ENCODE peak calls at places on chromosomes 7 and 10, in nine cellular contexts. One of them, this sample, is unnamed.

GRCh38 chr10:26310361-26310760 is 93.8 kb downstream of the GAD2 start:
- DNase-seq in breast epithelium: no peak
- DNase-seq in HCT116: no peak
- DNase-seq in prostate gland: no peak
- DNase-seq in SK-N-SH: no peak
- DNase-seq in spleen: no peak
- DNase-seq in stomach: no peak
- DNase-seq in suprapubic skin: no peak
- DNase-seq in HepG2: no peak
- DNase-seq in this sample: no peak

GRCh38 chr7:156156734-156157408 is 344.6 kb upstream of the SHH start:
- DNase-seq in HepG2: peak
- DNase-seq in stomach: peak
- DNase-seq in HCT116: peak
- DNase-seq in prostate gland: no peak
- DNase-seq in suprapubic skin: no peak
- DNase-seq in breast epithelium: no peak
- DNase-seq in spleen: no peak
- DNase-seq in SK-N-SH: peak
- DNase-seq in this sample: peak

GRCh38 chr10:52729259-52730104 is 43.1 kb downstream of the MBL2 start:
- DNase-seq in HepG2: peak
- DNase-seq in HCT116: peak
- DNase-seq in stomach: no peak
- DNase-seq in prostate gland: no peak
- DNase-seq in SK-N-SH: peak
- DNase-seq in spleen: no peak
- DNase-seq in suprapubic skin: no peak
- DNase-seq in breast epithelium: no peak
- DNase-seq in this sample: no peak

GRCh38 chr10:12340937-12341336 is 8.4 kb upstream of the CAMK1D start:
- DNase-seq in HepG2: no peak
- DNase-seq in prostate gland: no peak
- DNase-seq in SK-N-SH: no peak
- DNase-seq in spleen: no peak
- DNase-seq in suprapubic skin: no peak
- DNase-seq in breast epithelium: no peak
- DNase-seq in HCT116: no peak
- DNase-seq in stomach: no peak
- DNase-seq in this sample: no peak

GRCh38 chr10:11147723-11148122 is 130.1 kb downstream of the CELF2 start:
- DNase-seq in stomach: peak
- DNase-seq in HepG2: no peak
- DNase-seq in suprapubic skin: no peak
- DNase-seq in SK-N-SH: no peak
- DNase-seq in prostate gland: no peak
- DNase-seq in HCT116: no peak
- DNase-seq in spleen: peak
- DNase-seq in breast epithelium: no peak
- DNase-seq in this sample: no peak

GRCh38 chr10:102504179-102504975 is 605 bp downstream of the SUFU start:
- DNase-seq in SK-N-SH: peak
- DNase-seq in spleen: peak
- DNase-seq in stomach: peak
- DNase-seq in suprapubic skin: peak
- DNase-seq in HepG2: no peak
- DNase-seq in prostate gland: peak
- DNase-seq in breast epithelium: no peak
- DNase-seq in HCT116: no peak
- DNase-seq in this sample: peak

GRCh38 chr10:10320981-10321380 is 696.7 kb upstream of the CELF2 start:
- DNase-seq in breast epithelium: no peak
- DNase-seq in HCT116: no peak
- DNase-seq in prostate gland: no peak
- DNase-seq in spleen: no peak
- DNase-seq in SK-N-SH: no peak
- DNase-seq in HepG2: no peak
- DNase-seq in stomach: no peak
- DNase-seq in suprapubic skin: no peak
- DNase-seq in this sample: no peak

GRCh38 chr7:134920026-134920758 is 66.1 kb upstream of the AGBL3 start:
- DNase-seq in stomach: no peak
- DNase-seq in HepG2: no peak
- DNase-seq in suprapubic skin: no peak
- DNase-seq in HCT116: no peak
- DNase-seq in prostate gland: no peak
- DNase-seq in SK-N-SH: no peak
- DNase-seq in breast epithelium: no peak
- DNase-seq in spleen: no peak
- DNase-seq in this sample: no peak

GRCh38 chr7:35908305-35909223 is 107.7 kb downstream of the SEPTIN7 start:
- DNase-seq in spleen: no peak
- DNase-seq in SK-N-SH: no peak
- DNase-seq in breast epithelium: no peak
- DNase-seq in HCT116: no peak
- DNase-seq in HepG2: no peak
- DNase-seq in suprapubic skin: no peak
- DNase-seq in prostate gland: no peak
- DNase-seq in stomach: no peak
- DNase-seq in this sample: no peak

GRCh38 chr7:33796538-33796937 is 108.8 kb upstream of the BMPER start:
- DNase-seq in prostate gland: no peak
- DNase-seq in SK-N-SH: no peak
- DNase-seq in HepG2: no peak
- DNase-seq in suprapubic skin: no peak
- DNase-seq in HCT116: no peak
- DNase-seq in breast epithelium: no peak
- DNase-seq in spleen: no peak
- DNase-seq in stomach: no peak
- DNase-seq in this sample: no peak

GRCh38 chr7:55241958-55242357 is 123.2 kb upstream of the LANCL2 start:
- DNase-seq in stomach: no peak
- DNase-seq in breast epithelium: no peak
- DNase-seq in SK-N-SH: no peak
- DNase-seq in prostate gland: no peak
- DNase-seq in spleen: no peak
- DNase-seq in suprapubic skin: no peak
- DNase-seq in HepG2: no peak
- DNase-seq in HCT116: no peak
- DNase-seq in this sample: no peak

GRCh38 chr7:11415101-11415500 is 416.9 kb downstream of the THSD7A start:
- DNase-seq in suprapubic skin: no peak
- DNase-seq in HepG2: no peak
- DNase-seq in breast epithelium: no peak
- DNase-seq in SK-N-SH: no peak
- DNase-seq in HCT116: no peak
- DNase-seq in prostate gland: no peak
- DNase-seq in spleen: no peak
- DNase-seq in stomach: no peak
- DNase-seq in this sample: no peak

GRCh38 chr7:11413901-11414300 is 418.1 kb downstream of the THSD7A start:
- DNase-seq in stomach: no peak
- DNase-seq in breast epithelium: no peak
- DNase-seq in HepG2: no peak
- DNase-seq in spleen: no peak
- DNase-seq in SK-N-SH: no peak
- DNase-seq in suprapubic skin: no peak
- DNase-seq in prostate gland: no peak
- DNase-seq in HCT116: no peak
- DNase-seq in this sample: no peak

GRCh38 chr7:11416641-11417040 is 415.4 kb downstream of the THSD7A start:
- DNase-seq in SK-N-SH: no peak
- DNase-seq in prostate gland: no peak
- DNase-seq in breast epithelium: no peak
- DNase-seq in stomach: no peak
- DNase-seq in spleen: no peak
- DNase-seq in HCT116: no peak
- DNase-seq in suprapubic skin: no peak
- DNase-seq in HepG2: no peak
- DNase-seq in this sample: no peak

GRCh38 chr7:11412036-11412435 is 420.0 kb downstream of the THSD7A start:
- DNase-seq in breast epithelium: no peak
- DNase-seq in spleen: no peak
- DNase-seq in stomach: no peak
- DNase-seq in HCT116: no peak
- DNase-seq in HepG2: no peak
- DNase-seq in prostate gland: no peak
- DNase-seq in SK-N-SH: no peak
- DNase-seq in suprapubic skin: no peak
- DNase-seq in this sample: no peak
- TF ChIP-seq CTCF in breast epithelium: no peak
- TF ChIP-seq CTCF in spleen: no peak
- TF ChIP-seq CTCF in stomach: no peak
- TF ChIP-seq CTCF in HCT116: no peak
- TF ChIP-seq CTCF in HepG2: no peak
- TF ChIP-seq CTCF in prostate gland: no peak
- TF ChIP-seq CTCF in SK-N-SH: no peak
- TF ChIP-seq CTCF in suprapubic skin: no peak
- TF ChIP-seq CTCF in this sample: no peak

GRCh38 chr7:41695661-41696322 is 7.1 kb downstream of the INHBA start:
- DNase-seq in suprapubic skin: no peak
- DNase-seq in HCT116: no peak
- DNase-seq in spleen: no peak
- DNase-seq in stomach: no peak
- DNase-seq in breast epithelium: no peak
- DNase-seq in prostate gland: no peak
- DNase-seq in SK-N-SH: no peak
- DNase-seq in HepG2: no peak
- DNase-seq in this sample: no peak
- H3K4me3 ChIP-seq in suprapubic skin: peak
- H3K4me3 ChIP-seq in HCT116: no peak
- H3K4me3 ChIP-seq in spleen: no peak
- H3K4me3 ChIP-seq in stomach: peak
- H3K4me3 ChIP-seq in breast epithelium: peak
- H3K4me3 ChIP-seq in prostate gland: no peak
- H3K4me3 ChIP-seq in SK-N-SH: peak
- H3K4me3 ChIP-seq in HepG2: no peak
- H3K4me3 ChIP-seq in this sample: peak

DNA sequence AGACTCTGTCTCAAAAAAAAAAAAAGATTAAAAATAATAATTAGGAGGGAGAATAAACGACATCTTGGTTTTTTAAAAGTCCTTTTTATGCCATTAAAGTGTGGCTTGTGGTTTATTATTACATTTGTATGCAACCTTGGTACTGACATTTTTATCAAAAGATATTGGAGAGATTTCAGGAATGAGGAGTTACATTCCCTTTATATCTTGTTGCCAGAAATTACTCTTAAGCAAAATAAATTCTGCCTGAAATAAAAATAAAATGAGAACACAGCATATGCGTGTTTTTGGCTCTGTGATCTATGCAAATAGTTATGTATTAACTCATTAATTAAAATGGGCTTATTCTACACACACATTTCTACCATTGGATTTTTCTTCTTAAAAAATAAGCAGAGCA is 202.4 kb downstream of the BICC1 start:
- DNase-seq in breast epithelium: no peak
- DNase-seq in SK-N-SH: no peak
- DNase-seq in spleen: no peak
- DNase-seq in HepG2: no peak
- DNase-seq in suprapubic skin: no peak
- DNase-seq in stomach: no peak
- DNase-seq in HCT116: no peak
- DNase-seq in prostate gland: no peak
- DNase-seq in this sample: no peak
- TF ChIP-seq POLR2AphosphoS5 in breast epithelium: no peak
- TF ChIP-seq POLR2AphosphoS5 in SK-N-SH: no peak
- TF ChIP-seq POLR2AphosphoS5 in spleen: no peak
- TF ChIP-seq POLR2AphosphoS5 in HepG2: no peak
- TF ChIP-seq POLR2AphosphoS5 in suprapubic skin: no peak
- TF ChIP-seq POLR2AphosphoS5 in stomach: no peak
- TF ChIP-seq POLR2AphosphoS5 in HCT116: no peak
- TF ChIP-seq POLR2AphosphoS5 in prostate gland: no peak
- TF ChIP-seq POLR2AphosphoS5 in this sample: no peak

GRCh38 chr10:44702531-44702930 is 208.6 kb upstream of the TMEM72 start:
- DNase-seq in breast epithelium: no peak
- DNase-seq in spleen: no peak
- DNase-seq in prostate gland: no peak
- DNase-seq in stomach: no peak
- DNase-seq in SK-N-SH: no peak
- DNase-seq in HepG2: no peak
- DNase-seq in suprapubic skin: no peak
- DNase-seq in HCT116: no peak
- DNase-seq in this sample: no peak
- TF ChIP-seq CTCF in breast epithelium: no peak
- TF ChIP-seq CTCF in spleen: no peak
- TF ChIP-seq CTCF in prostate gland: no peak
- TF ChIP-seq CTCF in stomach: no peak
- TF ChIP-seq CTCF in SK-N-SH: no peak
- TF ChIP-seq CTCF in HepG2: no peak
- TF ChIP-seq CTCF in suprapubic skin: no peak
- TF ChIP-seq CTCF in HCT116: no peak
- TF ChIP-seq CTCF in this sample: no peak

GRCh38 chr10:34232481-34232880 is 582.6 kb downstream of the PARD3 start:
- DNase-seq in stomach: no peak
- DNase-seq in HCT116: no peak
- DNase-seq in suprapubic skin: no peak
- DNase-seq in breast epithelium: no peak
- DNase-seq in HepG2: peak
- DNase-seq in prostate gland: no peak
- DNase-seq in spleen: no peak
- DNase-seq in SK-N-SH: no peak
- DNase-seq in this sample: no peak

GRCh38 chr10:34229917-34230316 is 585.2 kb downstream of the PARD3 start:
- DNase-seq in stomach: no peak
- DNase-seq in suprapubic skin: no peak
- DNase-seq in HepG2: no peak
- DNase-seq in prostate gland: no peak
- DNase-seq in spleen: no peak
- DNase-seq in breast epithelium: no peak
- DNase-seq in SK-N-SH: no peak
- DNase-seq in HCT116: no peak
- DNase-seq in this sample: no peak

GRCh38 chr10:34223658-34224057 is 591.4 kb downstream of the PARD3 start:
- DNase-seq in SK-N-SH: no peak
- DNase-seq in HepG2: no peak
- DNase-seq in HCT116: no peak
- DNase-seq in suprapubic skin: no peak
- DNase-seq in prostate gland: no peak
- DNase-seq in stomach: no peak
- DNase-seq in breast epithelium: no peak
- DNase-seq in spleen: no peak
- DNase-seq in this sample: no peak

GRCh38 chr10:34231441-34232180 is 583.5 kb downstream of the PARD3 start:
- DNase-seq in suprapubic skin: no peak
- DNase-seq in stomach: no peak
- DNase-seq in SK-N-SH: no peak
- DNase-seq in HepG2: peak
- DNase-seq in breast epithelium: no peak
- DNase-seq in HCT116: no peak
- DNase-seq in spleen: no peak
- DNase-seq in prostate gland: no peak
- DNase-seq in this sample: no peak

GRCh38 chr10:34228066-34228465 is 587.0 kb downstream of the PARD3 start:
- DNase-seq in breast epithelium: no peak
- DNase-seq in stomach: no peak
- DNase-seq in prostate gland: no peak
- DNase-seq in HCT116: no peak
- DNase-seq in SK-N-SH: no peak
- DNase-seq in spleen: no peak
- DNase-seq in HepG2: no peak
- DNase-seq in suprapubic skin: no peak
- DNase-seq in this sample: no peak
- H3K4me3 ChIP-seq in breast epithelium: no peak
- H3K4me3 ChIP-seq in stomach: no peak
- H3K4me3 ChIP-seq in prostate gland: no peak
- H3K4me3 ChIP-seq in HCT116: no peak
- H3K4me3 ChIP-seq in SK-N-SH: no peak
- H3K4me3 ChIP-seq in spleen: no peak
- H3K4me3 ChIP-seq in HepG2: no peak
- H3K4me3 ChIP-seq in suprapubic skin: no peak
- H3K4me3 ChIP-seq in this sample: no peak

This sample was measured in transverse colon.